ENCODE peak calls at places on chromosomes 12 and 14, in seven cellular contexts. E is NCI-H69; F is pancreas; C is NAMALWA; X is activated T-cell treated with anti-CD3 and anti-CD28 coated beads, Interleukin-2, amount 50 U/mL, for 4 hours; H is GM20000; L is cardiac fibroblast. P is an unnamed sample.

GRCh38 chr12:115149685-115150378 is 465.9 kb upstream of the TBX3 start:
- DNase-seq in L (peak; percentile 73), X (no peak), E (no peak), F (no peak), C (no peak), H (no peak), P (no peak)

GRCh38 chr12:40146800-40147797 is 41.2 kb upstream of the SLC2A13 start:
- DNase-seq in X (no peak), L (no peak), H (no peak), E (peak; percentile 4), F (no peak), C (no peak), P (no peak)

GRCh38 chr14:60618200-60618599 is 31.1 kb downstream of the SIX1 start:
- DNase-seq in H (no peak), C (no peak), L (no peak), X (no peak), F (no peak), E (no peak), P (no peak)

GRCh38 chr12:122874081-122874480 is 21.8 kb downstream of the VPS37B start:
- DNase-seq in X (peak; percentile 47), F (no peak), E (no peak), C (no peak), H (no peak), L (no peak), P (no peak)

GRCh38 chr12:25829192-25829591 is 129.3 kb upstream of the RASSF8 start:
- DNase-seq in F (no peak), C (no peak), E (peak; percentile 2), X (no peak), L (peak; percentile 99), H (no peak), P (no peak)

GRCh38 chr14:68247281-68247680 is 427.7 kb downstream of the RAD51B start:
- DNase-seq in L (peak; percentile 65), C (no peak), F (no peak), X (no peak), E (no peak), H (no peak), P (no peak)

GRCh38 chr12:41589878-41590277 is 401.8 kb downstream of the PDZRN4 start:
- DNase-seq in C (no peak), E (no peak), F (no peak), L (no peak), H (no peak), X (no peak), P (no peak)

GRCh38 chr14:76920572-76921175 is 94.5 kb downstream of the LRRC74A start:
- DNase-seq in C (peak; percentile 32), H (no peak), L (peak; percentile 71), F (no peak), X (no peak), E (peak; percentile 99), P (no peak)

GRCh38 chr14:94051115-94051514 is 25.0 kb downstream of the OTUB2 start:
- DNase-seq in L (peak; percentile 69), X (no peak), F (no peak), C (no peak), E (peak; percentile 25), H (no peak), P (no peak)

GRCh38 chr12:114334395-114334794 is 71.5 kb downstream of the TBX5 start:
- DNase-seq in X (no peak), L (no peak), F (no peak), H (no peak), E (no peak), C (no peak), P (no peak)

GRCh38 chr12:52945389-52946232 is 3.3 kb upstream of the KRT18 start:
- DNase-seq in X (no peak), E (no peak), L (peak; percentile 88), H (no peak), F (no peak), C (no peak), P (no peak)

GRCh38 chr12:123757555-123757954 is 4.5 kb upstream of the DNAH10 start:
- DNase-seq in F (no peak), H (no peak), E (no peak), L (peak; percentile 90), X (no peak), C (no peak), P (no peak)

GRCh38 chr14:51962678-51963077 is 26.7 kb upstream of the RTRAF start:
- DNase-seq in E (peak; percentile 16), H (no peak), C (no peak), F (no peak), L (peak; percentile 10), X (no peak), P (no peak)

GRCh38 chr12:121086896-121087295 is 45.8 kb upstream of the P2RX7 start:
- DNase-seq in E (no peak), F (no peak), H (no peak), X (no peak), C (no peak), L (no peak), P (no peak)

GRCh38 chr14:89899917-89900680 is 54.4 kb downstream of the EFCAB11 start:
- DNase-seq in X (no peak), E (peak; percentile 53), C (peak; percentile 22), F (no peak), L (peak; percentile 56), H (peak; percentile 42), P (peak; percentile 35)

GRCh38 chr14:64324461-64325255 is 30.5 kb upstream of the ESR2 start:
- DNase-seq in C (no peak), F (no peak), X (no peak), E (peak; percentile 61), L (peak; percentile 34), H (no peak), P (no peak)

GRCh38 chr12:64566882-64567517 is 43.3 kb upstream of the RASSF3 start:
- DNase-seq in H (no peak), X (no peak), L (no peak), E (peak; percentile 87), C (no peak), F (no peak), P (no peak)

GRCh38 chr12:109720856-109721189 is 7.2 kb downstream of the FAM222A start:
- DNase-seq in H (no peak), L (no peak), C (no peak), X (no peak), E (no peak), F (no peak), P (no peak)

P was measured in GM13976.